ENCODE peak calls at places on chromosomes 13 and 19, in five cellular contexts. J, T, I, K and D are unnamed samples.

GRCh38 chr13:30569901-30570576 is 47.7 kb upstream of the USPL1 start:
- DNase-seq in J (peak), T (no peak), I (peak), K (peak), D (peak)

GRCh38 chr13:110015253-110015652 is 228.9 kb upstream of the IRS2 start:
- DNase-seq in J (no peak), T (no peak), I (peak), K (peak), D (peak)

GRCh38 chr13:50123515-50123861 is 108.2 kb downstream of the KCNRG start:
- DNase-seq in J (no peak), T (no peak), I (no peak), K (no peak), D (no peak)

GRCh38 chr19:3404324-3405260 is 38.2 kb downstream of the NFIC start:
- DNase-seq in J (peak), T (no peak), I (peak), K (no peak), D (peak)

GRCh38 chr13:44141213-44141724 is 232.4 kb upstream of the SERP2 start:
- DNase-seq in J (no peak), T (no peak), I (peak), K (peak), D (peak)

GRCh38 chr13:53138369-53139036 is 109.9 kb downstream of the OLFM4 start:
- DNase-seq in J (no peak), T (no peak), I (no peak), K (no peak), D (no peak)

GRCh38 chr19:3509566-3509989 is 3.5 kb downstream of the FZR1 start:
- DNase-seq in J (peak), T (no peak), I (no peak), K (peak), D (peak)

GRCh38 chr19:48529156-48529555 is 17.5 kb upstream of the LMTK3 start:
- DNase-seq in J (no peak), T (no peak), I (no peak), K (no peak), D (no peak)

GRCh38 chr13:95129004-95129403 is 172.2 kb downstream of the ABCC4 start:
- DNase-seq in J (no peak), T (no peak), I (no peak), K (no peak), D (no peak)

GRCh38 chr19:10238172-10238783 is 7.1 kb upstream of the S1PR2 start:
- DNase-seq in J (peak), T (no peak), I (no peak), K (no peak), D (peak)

GRCh38 chr13:33722216-33722900 is 95.6 kb upstream of the RFC3 start:
- DNase-seq in J (no peak), T (no peak), I (no peak), K (no peak), D (no peak)

GRCh38 chr13:110944968-110945952 is 30.4 kb upstream of the ANKRD10 start:
- DNase-seq in J (no peak), T (no peak), I (no peak), K (no peak), D (no peak)

GRCh38 chr13:35714096-35714495 is 237.6 kb upstream of the MAB21L1 start:
- DNase-seq in J (no peak), T (no peak), I (no peak), K (no peak), D (no peak)

GRCh38 chr13:105436946-105437345 is 1098.5 kb downstream of the EFNB2 start:
- DNase-seq in J (no peak), T (no peak), I (no peak), K (no peak), D (no peak)

GRCh38 chr13:107069107-107069776 is 501.3 kb upstream of the ARGLU1 start:
- DNase-seq in J (no peak), T (no peak), I (no peak), K (peak), D (no peak)

GRCh38 chr13:48446454-48446853 is 33.5 kb upstream of the LPAR6 start:
- DNase-seq in J (peak), T (no peak), I (no peak), K (peak), D (peak)

GRCh38 chr13:24630851-24631341 is 49.3 kb upstream of the ATP12A start:
- DNase-seq in J (no peak), T (no peak), I (no peak), K (peak), D (peak)

GRCh38 chr19:11195169-11195568 is 2.2 kb downstream of the KANK2 start:
- DNase-seq in J (no peak), T (no peak), I (no peak), K (no peak), D (no peak)

GRCh38 chr19:39270091-39270871 is 2.1 kb downstream of the IFNL2 start:
- DNase-seq in J (no peak), T (no peak), I (no peak), K (peak), D (no peak)

GRCh38 chr19:30146346-30146745 is 204.3 kb downstream of the URI1 start:
- DNase-seq in J (no peak), T (no peak), I (no peak), K (no peak), D (no peak)

GRCh38 chr13:94999871-95000270 is 287.5 kb upstream of the SOX21 start:
- DNase-seq in J (no peak), T (no peak), I (no peak), K (peak), D (no peak)

GRCh38 chr19:24029941-24030636 is 56.9 kb upstream of the ZNF254 start:
- DNase-seq in J (no peak), T (no peak), I (no peak), K (no peak), D (no peak)

GRCh38 chr13:30847697-30848307 is 58.3 kb upstream of the MEDAG start:
- DNase-seq in J (peak), T (no peak), I (no peak), K (peak), D (peak)

GRCh38 chr19:19587776-19588175 is 30.7 kb downstream of the PBX4 start:
- DNase-seq in J (no peak), T (no peak), I (no peak), K (no peak), D (no peak)

GRCh38 chr19:5149930-5150329 is 181.0 kb downstream of the KDM4B start:
- DNase-seq in J (no peak), T (no peak), I (no peak), K (no peak), D (no peak)